ENCODE peak calls at places on chromosomes 11 and 22, in seven cellular contexts. One of them, this sample, is unnamed. For H3K4me1, the result is how much of the 10 kb centered on the place peaks cover.

GRCh38 chr11:27319065-27319464 is 44.0 kb downstream of the CCDC34 start:
- ATAC-seq in IMR-90: peak
- ATAC-seq in right lobe of liver: no peak
- ATAC-seq in heart left ventricle: no peak
- ATAC-seq in body of pancreas: no peak
- ATAC-seq in K562: no peak
- ATAC-seq in HCT116: peak
- ATAC-seq in this sample: no peak

GRCh38 chr22:31247726-31248125 is 35.6 kb downstream of the LIMK2 start:
- ATAC-seq in IMR-90: no peak
- ATAC-seq in HCT116: no peak
- ATAC-seq in heart left ventricle: peak
- ATAC-seq in K562: no peak
- ATAC-seq in body of pancreas: no peak
- ATAC-seq in right lobe of liver: peak
- ATAC-seq in this sample: no peak

GRCh38 chr11:45795379-45795778 is 9.6 kb upstream of the SLC35C1 start:
- ATAC-seq in right lobe of liver: no peak
- ATAC-seq in HCT116: peak
- ATAC-seq in body of pancreas: no peak
- ATAC-seq in heart left ventricle: no peak
- ATAC-seq in IMR-90: no peak
- ATAC-seq in K562: peak
- ATAC-seq in this sample: no peak

GRCh38 chr11:121213568-121213893 is 79.0 kb upstream of the SC5D start:
- ATAC-seq in right lobe of liver: peak
- ATAC-seq in HCT116: no peak
- ATAC-seq in body of pancreas: no peak
- ATAC-seq in IMR-90: no peak
- ATAC-seq in heart left ventricle: no peak
- ATAC-seq in K562: no peak
- ATAC-seq in this sample: no peak

GRCh38 chr22:22959147-22959827 is 71.7 kb downstream of the IGLL5 start:
- ATAC-seq in K562: peak
- ATAC-seq in heart left ventricle: peak
- ATAC-seq in IMR-90: peak
- ATAC-seq in body of pancreas: peak
- ATAC-seq in HCT116: peak
- ATAC-seq in right lobe of liver: peak
- ATAC-seq in this sample: peak

GRCh38 chr11:121282886-121283502 is 9.6 kb upstream of the SC5D start:
- ATAC-seq in body of pancreas: no peak
- ATAC-seq in K562: no peak
- ATAC-seq in heart left ventricle: no peak
- ATAC-seq in HCT116: no peak
- ATAC-seq in right lobe of liver: no peak
- ATAC-seq in IMR-90: no peak
- ATAC-seq in this sample: no peak

GRCh38 chr11:46698597-46698996 is 1.8 kb downstream of the ARHGAP1 start:
- ATAC-seq in right lobe of liver: no peak
- ATAC-seq in heart left ventricle: no peak
- ATAC-seq in body of pancreas: no peak
- ATAC-seq in K562: no peak
- ATAC-seq in IMR-90: no peak
- ATAC-seq in HCT116: no peak
- ATAC-seq in this sample: no peak

GRCh38 chr11:32569313-32569881 is 14.2 kb upstream of the EIF3M start:
- ATAC-seq in K562: no peak
- ATAC-seq in IMR-90: no peak
- ATAC-seq in HCT116: no peak
- ATAC-seq in right lobe of liver: no peak
- ATAC-seq in body of pancreas: no peak
- ATAC-seq in heart left ventricle: no peak
- ATAC-seq in this sample: no peak

GRCh38 chr11:117199061-117199915 is at the start of gene TAGLN:
- ATAC-seq in right lobe of liver: peak
- ATAC-seq in body of pancreas: peak
- ATAC-seq in K562: no peak
- ATAC-seq in IMR-90: peak
- ATAC-seq in heart left ventricle: peak
- ATAC-seq in HCT116: peak
- ATAC-seq in this sample: peak

GRCh38 chr11:26839911-26840705 is 118.2 kb upstream of the SLC5A12 start:
- ATAC-seq in heart left ventricle: no peak
- ATAC-seq in IMR-90: no peak
- ATAC-seq in K562: no peak
- ATAC-seq in right lobe of liver: no peak
- ATAC-seq in HCT116: no peak
- ATAC-seq in body of pancreas: no peak
- ATAC-seq in this sample: no peak

GRCh38 chr11:111569476-111569875 is 29.0 kb downstream of the LAYN start:
- ATAC-seq in right lobe of liver: no peak
- ATAC-seq in HCT116: no peak
- ATAC-seq in K562: no peak
- ATAC-seq in heart left ventricle: no peak
- ATAC-seq in body of pancreas: no peak
- ATAC-seq in IMR-90: no peak
- ATAC-seq in this sample: no peak

GRCh38 chr22:32281092-32281491 is 25.9 kb upstream of the SLC5A4 start:
- ATAC-seq in right lobe of liver: no peak
- ATAC-seq in K562: no peak
- ATAC-seq in IMR-90: no peak
- ATAC-seq in HCT116: peak
- ATAC-seq in heart left ventricle: no peak
- ATAC-seq in body of pancreas: no peak
- ATAC-seq in this sample: no peak

GRCh38 chr22:46072030-46072881 is 78.1 kb upstream of the PPARA start:
- ATAC-seq in body of pancreas: peak
- ATAC-seq in heart left ventricle: no peak
- ATAC-seq in K562: no peak
- ATAC-seq in IMR-90: peak
- ATAC-seq in HCT116: no peak
- ATAC-seq in right lobe of liver: peak
- ATAC-seq in this sample: no peak

GRCh38 chr11:126862664-126863247 is 137.8 kb downstream of the KIRREL3 start:
- ATAC-seq in IMR-90: no peak
- ATAC-seq in body of pancreas: no peak
- ATAC-seq in heart left ventricle: no peak
- ATAC-seq in K562: no peak
- ATAC-seq in HCT116: no peak
- ATAC-seq in right lobe of liver: no peak
- ATAC-seq in this sample: no peak

GRCh38 chr11:124591430-124591829 is 19.8 kb upstream of the PANX3 start:
- ATAC-seq in body of pancreas: no peak
- ATAC-seq in K562: no peak
- ATAC-seq in heart left ventricle: no peak
- ATAC-seq in right lobe of liver: no peak
- ATAC-seq in IMR-90: no peak
- ATAC-seq in HCT116: no peak
- ATAC-seq in this sample: no peak

GRCh38 chr11:19344661-19345518 is 104.1 kb upstream of the E2F8 start:
- ATAC-seq in K562: peak
- ATAC-seq in HCT116: no peak
- ATAC-seq in heart left ventricle: peak
- ATAC-seq in body of pancreas: peak
- ATAC-seq in IMR-90: peak
- ATAC-seq in right lobe of liver: peak
- ATAC-seq in this sample: peak

GRCh38 chr22:18906896-18907295 is 776 bp downstream of the DGCR6 start:
- ATAC-seq in IMR-90: no peak
- ATAC-seq in right lobe of liver: no peak
- ATAC-seq in body of pancreas: no peak
- ATAC-seq in heart left ventricle: peak
- ATAC-seq in K562: peak
- ATAC-seq in HCT116: peak
- ATAC-seq in this sample: no peak

GRCh38 chr11:128628343-128628673 is 41.0 kb upstream of the ETS1 start:
- ATAC-seq in HCT116: no peak
- ATAC-seq in heart left ventricle: no peak
- ATAC-seq in body of pancreas: no peak
- ATAC-seq in right lobe of liver: no peak
- ATAC-seq in IMR-90: no peak
- ATAC-seq in K562: no peak
- ATAC-seq in this sample: no peak

GRCh38 chr11:120231963-120232362 is 8.0 kb upstream of the POU2F3 start:
- ATAC-seq in body of pancreas: no peak
- ATAC-seq in right lobe of liver: peak
- ATAC-seq in HCT116: no peak
- ATAC-seq in K562: no peak
- ATAC-seq in heart left ventricle: no peak
- ATAC-seq in IMR-90: no peak
- ATAC-seq in this sample: no peak

GRCh38 chr22:47213571-47214230 is 451.3 kb downstream of the TBC1D22A start:
- ATAC-seq in right lobe of liver: peak
- ATAC-seq in heart left ventricle: no peak
- ATAC-seq in IMR-90: peak
- ATAC-seq in HCT116: peak
- ATAC-seq in K562: peak
- ATAC-seq in body of pancreas: no peak
- ATAC-seq in this sample: no peak

GRCh38 chr11:12110714-12111481 is 508 bp downstream of the MICAL2 start:
- ATAC-seq in IMR-90: peak
- ATAC-seq in right lobe of liver: peak
- ATAC-seq in HCT116: peak
- ATAC-seq in K562: peak
- ATAC-seq in heart left ventricle: peak
- ATAC-seq in body of pancreas: peak
- ATAC-seq in this sample: peak

GRCh38 chr11:122652495-122652894 is 3.0 kb upstream of the UBASH3B start:
- ATAC-seq in K562: no peak
- ATAC-seq in heart left ventricle: no peak
- ATAC-seq in HCT116: no peak
- ATAC-seq in body of pancreas: no peak
- ATAC-seq in IMR-90: no peak
- ATAC-seq in right lobe of liver: no peak
- ATAC-seq in this sample: no peak

GRCh38 chr22:36191106-36191836 is 10.3 kb downstream of the APOL4 start:
- ATAC-seq in right lobe of liver: peak
- ATAC-seq in IMR-90: peak
- ATAC-seq in heart left ventricle: peak
- ATAC-seq in K562: no peak
- ATAC-seq in HCT116: no peak
- ATAC-seq in body of pancreas: peak
- ATAC-seq in this sample: peak

GRCh38 chr22:20979243-20979809 is 2.8 kb upstream of the LZTR1 start:
- ATAC-seq in IMR-90: peak
- ATAC-seq in heart left ventricle: peak
- ATAC-seq in right lobe of liver: peak
- ATAC-seq in body of pancreas: peak
- ATAC-seq in HCT116: no peak
- ATAC-seq in K562: peak
- ATAC-seq in this sample: peak

GRCh38 chr11:63227521-63228107 is 15.8 kb downstream of the SLC22A25 start:
- ATAC-seq in heart left ventricle: no peak
- ATAC-seq in right lobe of liver: peak
- ATAC-seq in K562: no peak
- ATAC-seq in body of pancreas: no peak
- ATAC-seq in HCT116: peak
- ATAC-seq in IMR-90: no peak
- ATAC-seq in this sample: no peak

GRCh38 chr11:132007184-132007583 is 636.8 kb downstream of the NTM start:
- ATAC-seq in HCT116: no peak
- ATAC-seq in right lobe of liver: no peak
- ATAC-seq in body of pancreas: no peak
- ATAC-seq in IMR-90: no peak
- ATAC-seq in heart left ventricle: no peak
- ATAC-seq in K562: no peak
- ATAC-seq in this sample: no peak

GRCh38 chr11:132008872-132009271 is 638.5 kb downstream of the NTM start:
- ATAC-seq in K562: no peak
- ATAC-seq in IMR-90: peak
- ATAC-seq in body of pancreas: no peak
- ATAC-seq in HCT116: no peak
- ATAC-seq in right lobe of liver: no peak
- ATAC-seq in heart left ventricle: no peak
- ATAC-seq in this sample: no peak

GRCh38 chr11:132008226-132008625 is 637.8 kb downstream of the NTM start:
- ATAC-seq in HCT116: no peak
- ATAC-seq in body of pancreas: no peak
- ATAC-seq in K562: no peak
- ATAC-seq in right lobe of liver: no peak
- ATAC-seq in IMR-90: no peak
- ATAC-seq in heart left ventricle: no peak
- ATAC-seq in this sample: no peak

GRCh38 chr11:131999955-132000354 is 629.5 kb downstream of the NTM start:
- ATAC-seq in heart left ventricle: no peak
- ATAC-seq in K562: no peak
- ATAC-seq in IMR-90: no peak
- ATAC-seq in HCT116: no peak
- ATAC-seq in body of pancreas: no peak
- ATAC-seq in right lobe of liver: no peak
- ATAC-seq in this sample: no peak

DNA sequence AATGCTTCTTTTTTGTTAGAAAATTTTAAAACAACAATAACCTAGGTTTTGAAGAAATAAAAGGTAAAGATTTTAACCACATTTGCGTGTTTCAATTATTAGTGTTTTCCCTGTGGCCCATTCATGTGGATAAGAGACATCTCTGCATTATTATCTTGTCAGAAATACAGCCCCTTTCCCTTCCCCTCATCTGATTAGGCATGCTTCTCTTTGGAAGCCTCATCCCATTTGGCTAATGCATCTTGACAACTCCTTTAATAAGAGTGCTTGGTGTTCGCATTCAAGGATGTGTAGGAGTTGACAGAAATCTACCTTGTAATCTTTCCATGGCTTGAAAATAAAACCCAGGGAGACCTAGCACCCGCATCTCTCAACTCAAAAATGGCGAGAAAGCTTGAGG is 635.5 kb downstream of the NTM start:
- ATAC-seq in K562: no peak
- ATAC-seq in IMR-90: no peak
- ATAC-seq in HCT116: no peak
- ATAC-seq in right lobe of liver: no peak
- ATAC-seq in body of pancreas: no peak
- ATAC-seq in heart left ventricle: no peak
- ATAC-seq in this sample: no peak
- TF ChIP-seq POLR2A in K562: no peak
- TF ChIP-seq POLR2A in IMR-90: no peak
- TF ChIP-seq POLR2A in HCT116: no peak
- TF ChIP-seq POLR2A in right lobe of liver: no peak
- TF ChIP-seq POLR2A in body of pancreas: no peak
- TF ChIP-seq POLR2A in heart left ventricle: no peak
- TF ChIP-seq POLR2A in this sample: no peak

GRCh38 chr11:60995798-60996197 is 24.3 kb downstream of the CD6 start:
- ATAC-seq in heart left ventricle: peak
- ATAC-seq in body of pancreas: no peak
- ATAC-seq in K562: no peak
- ATAC-seq in right lobe of liver: no peak
- ATAC-seq in IMR-90: no peak
- ATAC-seq in HCT116: no peak
- ATAC-seq in this sample: no peak
- H3K4me1 ChIP-seq in heart left ventricle: under half
- H3K4me1 ChIP-seq in body of pancreas: under half
- H3K4me1 ChIP-seq in K562: under half
- H3K4me1 ChIP-seq in right lobe of liver: under half
- H3K4me1 ChIP-seq in IMR-90: under half
- H3K4me1 ChIP-seq in HCT116: under half
- H3K4me1 ChIP-seq in this sample: under half

GRCh38 chr22:41471606-41472005 is 2.7 kb downstream of the ACO2 start:
- ATAC-seq in heart left ventricle: no peak
- ATAC-seq in IMR-90: no peak
- ATAC-seq in body of pancreas: no peak
- ATAC-seq in K562: no peak
- ATAC-seq in right lobe of liver: no peak
- ATAC-seq in HCT116: no peak
- ATAC-seq in this sample: no peak
- TF ChIP-seq POLR2A in heart left ventricle: no peak
- TF ChIP-seq POLR2A in IMR-90: no peak
- TF ChIP-seq POLR2A in body of pancreas: no peak
- TF ChIP-seq POLR2A in K562: no peak
- TF ChIP-seq POLR2A in right lobe of liver: no peak
- TF ChIP-seq POLR2A in HCT116: no peak
- TF ChIP-seq POLR2A in this sample: no peak

GRCh38 chr11:13341028-13341427 is 63.4 kb downstream of the BMAL1 start:
- ATAC-seq in K562: no peak
- ATAC-seq in HCT116: no peak
- ATAC-seq in body of pancreas: no peak
- ATAC-seq in IMR-90: no peak
- ATAC-seq in right lobe of liver: no peak
- ATAC-seq in heart left ventricle: no peak
- ATAC-seq in this sample: no peak
- H3K4me1 ChIP-seq in K562: under half
- H3K4me1 ChIP-seq in HCT116: half or more
- H3K4me1 ChIP-seq in body of pancreas: under half
- H3K4me1 ChIP-seq in IMR-90: under half
- H3K4me1 ChIP-seq in right lobe of liver: half or more
- H3K4me1 ChIP-seq in heart left ventricle: under half
- H3K4me1 ChIP-seq in this sample: half or more

This sample was measured in gastroesophageal sphincter.